ENCODE peak calls at places on chromosomes 4 and X, in ten cellular contexts. S, R, Y, H, F, G, M, X, Z and D are unnamed samples.

GRCh38 chrX:45187731-45188130 is 12.9 kb downstream of the DIPK2B start:
- DNase-seq in S (no peak), R (no peak), Y (no peak), H (no peak), F (no peak), G (no peak), M (peak), X (no peak), Z (no peak), D (no peak)

GRCh38 chr4:82900016-82900334 is 560 bp upstream of the THAP9 start:
- DNase-seq in S (no peak), R (no peak), Y (no peak), H (no peak), F (no peak), G (no peak), M (no peak), X (no peak), Z (no peak), D (peak)

GRCh38 chr4:112896326-112896892 is 153.0 kb upstream of the ANK2 start:
- DNase-seq in S (no peak), R (no peak), Y (no peak), H (no peak), F (no peak), G (no peak), M (no peak), X (no peak), Z (no peak), D (no peak)

GRCh38 chrX:132480581-132481203 is 8.1 kb downstream of the MBNL3 start:
- DNase-seq in S (no peak), R (peak), Y (no peak), H (no peak), F (no peak), G (no peak), M (peak), X (no peak), Z (no peak), D (peak)

GRCh38 chr4:68182382-68182820 is 52.7 kb upstream of the TMPRSS11F start:
- DNase-seq in S (no peak), R (no peak), Y (no peak), H (no peak), F (no peak), G (no peak), M (no peak), X (peak), Z (no peak), D (no peak)

GRCh38 chr4:75834772-75835154 is 67.5 kb downstream of the PPEF2 start:
- DNase-seq in S (no peak), R (no peak), Y (no peak), H (no peak), F (no peak), G (no peak), M (no peak), X (no peak), Z (no peak), D (no peak)

GRCh38 chr4:107930821-107931774 is at the start of gene CYP2U1:
- DNase-seq in S (peak), R (peak), Y (peak), H (peak), F (peak), G (peak), M (peak), X (peak), Z (peak), D (peak)

GRCh38 chr4:8848507-8849265 is 23.0 kb downstream of the HMX1 start:
- DNase-seq in S (no peak), R (no peak), Y (no peak), H (no peak), F (no peak), G (no peak), M (no peak), X (peak), Z (peak), D (no peak)

GRCh38 chrX:118862086-118862485 is 38.5 kb downstream of the ZCCHC12 start:
- DNase-seq in S (no peak), R (no peak), Y (no peak), H (no peak), F (no peak), G (no peak), M (no peak), X (no peak), Z (no peak), D (no peak)

GRCh38 chrX:1925053-1925481 is 310.2 kb downstream of the ASMT start:
- DNase-seq in S (no peak), R (no peak), Y (no peak), H (no peak), F (no peak), G (no peak), M (no peak), X (peak), Z (no peak), D (no peak)

GRCh38 chrX:125203737-125204578 is 115.7 kb upstream of the TEX13C start:
- DNase-seq in S (peak), R (no peak), Y (no peak), H (no peak), F (peak), G (peak), M (peak), X (peak), Z (peak), D (peak)

GRCh38 chr4:23234716-23235115 is 542.0 kb downstream of the GBA3 start:
- DNase-seq in S (no peak), R (no peak), Y (no peak), H (no peak), F (no peak), G (peak), M (peak), X (no peak), Z (no peak), D (no peak)